ENCODE peak calls at places on chromosomes 4 and X, in eight cellular contexts. W is cardiac fibroblast; Y is hepatocyte; P is CD8-positive, alpha-beta T cell; L is SK-N-SH; E is glutamatergic neuron; J is RWPE1; F is endodermal cell. R is an unnamed sample.

GRCh38 chrX:148661035-148661434 is 160.6 kb downstream of the AFF2 start:
- DNase-seq in W (no peak), Y (no peak), J (no peak), P (no peak), F (no peak), L (no peak), E (no peak), R (no peak)

GRCh38 chr4:145536044-145536443 is 54.4 kb downstream of the SMAD1 start:
- DNase-seq in W (peak; percentile 36), J (no peak), F (no peak), E (no peak), P (no peak), L (no peak), Y (no peak), R (no peak)

GRCh38 chrX:106415276-106415895 is 196.4 kb upstream of the RADX start:
- DNase-seq in Y (peak; percentile 51), F (peak; percentile 50), E (no peak), P (no peak), L (peak; percentile 26), W (peak; percentile 26), J (peak; percentile 20), R (no peak)

GRCh38 chr4:3491681-3492405 is 28.7 kb downstream of the DOK7 start:
- DNase-seq in F (no peak), W (peak; percentile 37), L (peak; percentile 76), Y (no peak), P (no peak), E (no peak), J (no peak), R (no peak)

GRCh38 chr4:138736362-138736761 is 279.2 kb upstream of the NOCT start:
- DNase-seq in W (peak; percentile 22), P (no peak), L (no peak), Y (no peak), E (no peak), J (peak; percentile 29), F (no peak), R (no peak)

GRCh38 chr4:119260528-119260927 is 48.0 kb downstream of the USP53 start:
- DNase-seq in F (no peak), P (no peak), E (no peak), L (no peak), J (no peak), W (no peak), Y (no peak), R (no peak)

GRCh38 chrX:103585421-103586313 is at the start of gene TCEAL4:
- DNase-seq in P (peak; percentile 31), E (peak; percentile 69), F (peak; percentile 90), Y (peak; percentile 74), L (peak; percentile 71), W (peak; percentile 60), J (peak; percentile 30), R (no peak)

GRCh38 chr4:139599594-139600374 is 43.8 kb upstream of the SETD7 start:
- DNase-seq in L (no peak), F (no peak), W (no peak), E (no peak), P (no peak), J (peak; percentile 81), Y (no peak), R (no peak)

GRCh38 chrX:136325377-136325776 is 24.6 kb downstream of the ADGRG4 start:
- DNase-seq in P (no peak), F (no peak), E (no peak), Y (no peak), L (no peak), W (no peak), J (no peak), R (no peak)

GRCh38 chrX:2719774-2720447 is 28.8 kb downstream of the CD99 start:
- DNase-seq in F (no peak), L (no peak), W (no peak), P (no peak), E (no peak), J (no peak), Y (no peak), R (no peak)

GRCh38 chrX:22088326-22088725 is 56.2 kb downstream of the PHEX start:
- DNase-seq in P (no peak), Y (no peak), E (no peak), W (no peak), L (no peak), J (no peak), F (no peak), R (no peak)

GRCh38 chr4:98446499-98447375 is 185.6 kb downstream of the RAP1GDS1 start:
- DNase-seq in F (no peak), E (no peak), P (peak; percentile 65), L (no peak), J (peak; percentile 66), W (peak; percentile 59), Y (no peak), R (peak; percentile 34)

GRCh38 chr4:185740471-185740873 is 71.5 kb downstream of the SORBS2 start:
- DNase-seq in J (no peak), E (no peak), F (no peak), L (no peak), Y (no peak), W (peak; percentile 20), P (no peak), R (peak; percentile 53)

GRCh38 chrX:68254738-68255645 is 178.3 kb downstream of the OPHN1 start:
- DNase-seq in E (no peak), Y (no peak), F (no peak), L (no peak), P (no peak), J (no peak), W (no peak), R (no peak)

GRCh38 chr4:81688085-81688484 is 216.4 kb upstream of the RASGEF1B start:
- DNase-seq in W (peak; percentile 41), P (no peak), L (no peak), E (no peak), J (peak; percentile 8), Y (no peak), F (no peak), R (no peak)

GRCh38 chr4:99462875-99463464 is 27.8 kb upstream of the ADH7 start:
- DNase-seq in Y (peak; percentile 77), J (peak; percentile 76), L (peak; percentile 54), P (peak; percentile 44), W (peak; percentile 82), E (peak; percentile 62), F (peak; percentile 83), R (peak; percentile 24)

GRCh38 chr4:117491531-117491930 is 406.2 kb upstream of the TRAM1L1 start:
- DNase-seq in L (no peak), E (no peak), W (no peak), J (no peak), F (no peak), Y (no peak), P (no peak), R (no peak)

GRCh38 chrX:102085706-102086105 is 39.8 kb upstream of the TCEAL2 start:
- DNase-seq in W (no peak), P (no peak), L (no peak), Y (no peak), J (no peak), F (no peak), E (no peak), R (no peak)

GRCh38 chr4:90727938-90728337 is 600.7 kb downstream of the CCSER1 start:
- DNase-seq in P (no peak), F (peak; percentile 85), Y (no peak), W (no peak), L (no peak), E (no peak), J (peak; percentile 69), R (no peak)

GRCh38 chr4:71221510-71222466 is 117.0 kb upstream of the SLC4A4 start:
- DNase-seq in E (no peak), L (no peak), F (no peak), J (no peak), P (no peak), Y (no peak), W (no peak), R (no peak)

GRCh38 chr4:8380511-8381415 is 59.8 kb downstream of the ACOX3 start:
- DNase-seq in J (no peak), L (no peak), Y (no peak), E (no peak), P (no peak), F (no peak), W (no peak), R (no peak)

GRCh38 chr4:104334410-104334809 is 160.3 kb downstream of the CXXC4 start:
- DNase-seq in F (no peak), J (no peak), E (no peak), L (no peak), P (no peak), W (no peak), Y (no peak), R (no peak)
- TF ChIP-seq CTCF in F (no peak), J (no peak), E (no peak), L (no peak), P (no peak), W (no peak), Y (no peak), R (no peak)

GRCh38 chr4:41303372-41304118 is 46.8 kb downstream of the UCHL1 start:
- DNase-seq in P (no peak), J (no peak), F (no peak), L (no peak), E (no peak), Y (no peak), W (no peak), R (no peak)
- TF ChIP-seq CTCF in P (no peak), J (no peak), F (no peak), L (no peak), E (no peak), Y (no peak), W (no peak), R (no peak)

DNA sequence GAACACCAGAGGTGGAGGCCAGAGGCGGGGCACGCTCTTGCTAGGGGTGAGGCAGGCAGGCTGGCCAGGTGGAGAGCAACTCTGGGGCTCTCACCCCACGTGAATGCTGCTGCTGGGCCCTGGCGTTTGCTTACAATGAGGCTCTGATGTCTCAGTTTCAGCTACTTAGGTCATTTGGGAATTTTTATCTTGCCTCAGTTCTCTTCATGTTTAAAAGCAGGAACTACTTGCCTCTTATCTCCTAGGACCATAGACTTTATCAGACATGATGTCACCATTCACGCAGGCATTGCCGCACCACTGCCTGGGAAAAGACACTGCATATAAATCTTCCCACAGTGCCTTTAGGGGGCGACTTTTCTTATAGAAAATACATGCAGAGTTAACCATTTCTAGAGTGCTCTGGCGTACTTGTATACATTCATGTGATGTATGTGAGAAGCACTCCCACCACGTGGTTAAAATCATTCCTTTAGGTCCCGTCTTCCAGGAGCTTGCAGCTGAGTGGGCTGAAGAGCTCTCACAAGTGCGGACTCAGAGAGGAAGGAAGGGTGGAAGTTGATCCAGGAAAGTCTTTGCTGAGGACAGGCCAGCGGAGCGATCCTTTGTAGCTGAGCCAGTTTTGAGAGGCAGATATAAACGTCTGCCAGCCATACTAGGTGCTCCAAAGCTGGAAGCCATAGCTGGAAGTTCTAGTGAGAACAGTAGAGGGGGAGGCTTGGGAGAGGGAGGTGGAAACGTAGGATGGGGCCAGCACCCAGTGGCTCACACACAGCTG is 84.3 kb upstream of the CLDN34 start:
- DNase-seq in W (peak; percentile 79), L (no peak), F (no peak), P (no peak), Y (peak; percentile 37), J (no peak), E (no peak), R (no peak)
- TF ChIP-seq CTCF in W (peak; percentile 9), L (no peak), F (peak; percentile 35), P (no peak), Y (peak; percentile 19), J (no peak), E (no peak), R (no peak)

DNA sequence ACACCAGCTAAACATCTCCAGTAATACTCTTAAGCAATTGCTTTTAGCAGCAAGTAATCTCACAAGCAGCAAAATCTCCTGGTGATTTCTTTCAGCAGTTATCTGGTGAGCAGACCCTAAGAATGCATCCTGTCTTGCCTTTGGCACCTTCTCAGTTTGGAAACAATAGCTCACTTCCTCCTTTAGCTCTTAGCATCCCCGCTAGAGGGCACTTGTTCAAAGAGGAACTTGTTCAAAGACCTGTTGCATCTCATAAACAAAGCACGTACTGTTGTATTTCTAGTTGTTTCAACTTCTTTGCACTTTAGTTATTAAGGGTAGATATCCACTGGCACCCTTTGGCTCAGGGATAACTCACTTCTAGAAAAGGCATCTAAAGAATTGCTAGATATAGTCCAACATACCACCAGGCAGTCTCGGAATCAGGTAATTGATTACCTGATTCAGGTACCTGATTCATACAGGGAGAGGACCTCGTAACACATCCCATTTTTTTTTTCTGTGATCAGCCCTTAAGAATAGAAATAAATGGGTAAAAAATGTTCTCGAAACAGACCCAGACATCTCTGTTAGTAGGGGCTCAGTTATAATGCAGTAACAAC is 81.9 kb upstream of the QRFPR start:
- DNase-seq in E (no peak), L (peak; percentile 10), J (peak; percentile 22), P (peak; percentile 32), Y (peak; percentile 82), W (peak; percentile 84), F (peak; percentile 83), R (peak; percentile 30)
- TF ChIP-seq CTCF in E (peak; percentile 74), L (peak; percentile 79), J (peak; percentile 75), P (peak; percentile 46), Y (peak; percentile 68), W (peak; percentile 79), F (peak; percentile 88), R (peak; percentile 83)